ENCODE peak calls at places on chromosomes 13 and 19, in ten cellular contexts. One of them, this sample, is unnamed.

GRCh38 chr13:23723463-23723862 is 153.3 kb downstream of the TNFRSF19 start:
- DNase-seq in uterus: no peak
- DNase-seq in HCT116: no peak
- DNase-seq in A549: no peak
- DNase-seq in body of pancreas: no peak
- DNase-seq in right lobe of liver: no peak
- DNase-seq in heart left ventricle: no peak
- DNase-seq in tibial nerve: no peak
- DNase-seq in Peyer's patch: no peak
- DNase-seq in stomach: no peak
- DNase-seq in this sample: peak; percentile 27

GRCh38 chr19:18589380-18590272 is 1.0 kb downstream of the REX1BD start:
- DNase-seq in heart left ventricle: peak; percentile 56
- DNase-seq in A549: peak; percentile 51
- DNase-seq in right lobe of liver: peak; percentile 83
- DNase-seq in Peyer's patch: peak; percentile 53
- DNase-seq in uterus: peak; percentile 68
- DNase-seq in HCT116: peak; percentile 73
- DNase-seq in body of pancreas: peak; percentile 70
- DNase-seq in tibial nerve: no peak
- DNase-seq in stomach: peak; percentile 74
- DNase-seq in this sample: peak; percentile 73

GRCh38 chr13:21304256-21304655 is 127.8 kb downstream of the MRPL57 start:
- DNase-seq in A549: no peak
- DNase-seq in body of pancreas: no peak
- DNase-seq in uterus: no peak
- DNase-seq in stomach: no peak
- DNase-seq in HCT116: no peak
- DNase-seq in heart left ventricle: no peak
- DNase-seq in Peyer's patch: no peak
- DNase-seq in tibial nerve: no peak
- DNase-seq in right lobe of liver: no peak
- DNase-seq in this sample: no peak

GRCh38 chr19:2770055-2771013 is 12.7 kb downstream of the SGTA start:
- DNase-seq in A549: no peak
- DNase-seq in tibial nerve: no peak
- DNase-seq in right lobe of liver: no peak
- DNase-seq in HCT116: no peak
- DNase-seq in body of pancreas: peak; percentile 35
- DNase-seq in stomach: no peak
- DNase-seq in uterus: peak; percentile 66
- DNase-seq in Peyer's patch: no peak
- DNase-seq in heart left ventricle: peak; percentile 78
- DNase-seq in this sample: no peak

GRCh38 chr19:5113101-5113557 is 144.2 kb downstream of the KDM4B start:
- DNase-seq in right lobe of liver: no peak
- DNase-seq in uterus: no peak
- DNase-seq in Peyer's patch: no peak
- DNase-seq in heart left ventricle: no peak
- DNase-seq in stomach: no peak
- DNase-seq in tibial nerve: no peak
- DNase-seq in A549: no peak
- DNase-seq in HCT116: no peak
- DNase-seq in body of pancreas: no peak
- DNase-seq in this sample: no peak

GRCh38 chr13:40597735-40598365 is 68.6 kb downstream of the FOXO1 start:
- DNase-seq in HCT116: no peak
- DNase-seq in stomach: peak; percentile 45
- DNase-seq in uterus: no peak
- DNase-seq in Peyer's patch: no peak
- DNase-seq in heart left ventricle: no peak
- DNase-seq in right lobe of liver: no peak
- DNase-seq in body of pancreas: peak; percentile 42
- DNase-seq in tibial nerve: no peak
- DNase-seq in A549: no peak
- DNase-seq in this sample: peak; percentile 67

GRCh38 chr19:38843175-38843758 is 6.5 kb downstream of the HNRNPL start:
- DNase-seq in body of pancreas: no peak
- DNase-seq in uterus: no peak
- DNase-seq in tibial nerve: no peak
- DNase-seq in HCT116: no peak
- DNase-seq in A549: peak; percentile 8
- DNase-seq in right lobe of liver: peak; percentile 49
- DNase-seq in Peyer's patch: no peak
- DNase-seq in stomach: no peak
- DNase-seq in heart left ventricle: no peak
- DNase-seq in this sample: no peak

GRCh38 chr19:1501200-1501595 is 10.2 kb downstream of the REEP6 start:
- DNase-seq in right lobe of liver: peak; percentile 85
- DNase-seq in stomach: no peak
- DNase-seq in heart left ventricle: no peak
- DNase-seq in Peyer's patch: no peak
- DNase-seq in body of pancreas: peak; percentile 61
- DNase-seq in HCT116: no peak
- DNase-seq in tibial nerve: no peak
- DNase-seq in A549: no peak
- DNase-seq in uterus: no peak
- DNase-seq in this sample: no peak

GRCh38 chr19:50896591-50897190 is 14.5 kb downstream of the KLK4 start:
- DNase-seq in HCT116: peak; percentile 60
- DNase-seq in body of pancreas: peak; percentile 75
- DNase-seq in tibial nerve: no peak
- DNase-seq in right lobe of liver: no peak
- DNase-seq in uterus: no peak
- DNase-seq in Peyer's patch: peak; percentile 90
- DNase-seq in heart left ventricle: no peak
- DNase-seq in A549: no peak
- DNase-seq in stomach: no peak
- DNase-seq in this sample: peak; percentile 98

GRCh38 chr19:50893047-50893737 is 18.0 kb downstream of the KLK4 start:
- DNase-seq in HCT116: peak; percentile 33
- DNase-seq in A549: no peak
- DNase-seq in stomach: no peak
- DNase-seq in Peyer's patch: no peak
- DNase-seq in uterus: no peak
- DNase-seq in body of pancreas: no peak
- DNase-seq in heart left ventricle: no peak
- DNase-seq in tibial nerve: no peak
- DNase-seq in right lobe of liver: no peak
- DNase-seq in this sample: no peak

GRCh38 chr19:50897191-50897607 is 14.0 kb downstream of the KLK4 start:
- DNase-seq in Peyer's patch: no peak
- DNase-seq in HCT116: no peak
- DNase-seq in body of pancreas: no peak
- DNase-seq in stomach: no peak
- DNase-seq in uterus: no peak
- DNase-seq in heart left ventricle: no peak
- DNase-seq in tibial nerve: no peak
- DNase-seq in A549: no peak
- DNase-seq in right lobe of liver: no peak
- DNase-seq in this sample: no peak

GRCh38 chr19:50897612-50898011 is 13.6 kb downstream of the KLK4 start:
- DNase-seq in uterus: no peak
- DNase-seq in tibial nerve: no peak
- DNase-seq in heart left ventricle: no peak
- DNase-seq in right lobe of liver: no peak
- DNase-seq in A549: no peak
- DNase-seq in stomach: no peak
- DNase-seq in Peyer's patch: no peak
- DNase-seq in HCT116: no peak
- DNase-seq in body of pancreas: no peak
- DNase-seq in this sample: no peak

DNA sequence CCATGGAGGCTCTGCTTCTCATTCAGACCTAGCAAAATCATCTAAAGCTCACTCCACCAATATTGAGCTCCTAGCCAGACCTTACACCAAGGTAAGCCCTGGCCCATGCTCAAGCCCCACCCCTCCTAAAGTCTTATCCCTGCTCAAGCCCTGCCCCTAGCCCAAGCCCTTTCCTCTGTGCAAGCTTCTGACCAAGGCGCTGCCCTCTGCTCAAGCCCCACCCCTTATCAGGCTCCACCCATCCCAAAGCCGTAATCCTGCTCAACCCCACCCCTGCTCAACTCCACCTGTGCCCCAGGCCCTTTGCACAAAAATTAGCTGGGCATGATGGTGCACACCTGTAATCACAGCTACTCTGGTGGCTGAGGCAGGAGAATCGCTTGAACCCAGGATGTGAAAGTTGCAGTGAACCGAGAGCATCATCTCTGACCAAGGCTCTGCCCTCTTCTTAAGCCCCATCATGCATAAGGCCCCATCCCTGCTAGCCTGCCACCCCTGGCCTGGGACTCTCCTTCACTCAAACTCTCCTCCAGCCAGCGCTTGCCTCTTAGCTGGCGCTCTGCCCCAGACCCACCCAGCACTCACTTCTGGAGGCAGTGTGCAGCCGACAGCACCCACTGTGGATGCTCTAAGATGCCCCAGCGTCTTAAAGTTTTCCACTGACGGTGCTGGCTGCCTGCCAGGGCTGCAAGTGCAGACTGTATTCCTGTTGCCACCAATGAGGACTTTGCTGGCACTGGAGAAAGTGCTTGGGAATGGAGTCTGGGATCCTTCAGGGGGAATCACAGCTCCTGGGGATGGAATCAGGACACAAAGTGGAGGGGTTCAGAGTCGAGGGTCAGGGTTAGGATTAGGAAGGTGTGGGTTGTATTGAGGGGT is 16.5 kb downstream of the KLK4 start:
- DNase-seq in uterus: no peak
- DNase-seq in A549: no peak
- DNase-seq in stomach: no peak
- DNase-seq in right lobe of liver: no peak
- DNase-seq in Peyer's patch: no peak
- DNase-seq in heart left ventricle: no peak
- DNase-seq in body of pancreas: no peak
- DNase-seq in HCT116: no peak
- DNase-seq in tibial nerve: no peak
- DNase-seq in this sample: peak; percentile 84
- H3K27ac ChIP-seq in uterus: no peak overlapping the region
- H3K27ac ChIP-seq in A549: no peak overlapping the region
- H3K27ac ChIP-seq in stomach: no peak overlapping the region
- H3K27ac ChIP-seq in right lobe of liver: no peak overlapping the region
- H3K27ac ChIP-seq in Peyer's patch: no peak overlapping the region
- H3K27ac ChIP-seq in heart left ventricle: no peak overlapping the region
- H3K27ac ChIP-seq in body of pancreas: no peak overlapping the region
- H3K27ac ChIP-seq in HCT116: no peak overlapping the region
- H3K27ac ChIP-seq in tibial nerve: no peak overlapping the region
- H3K27ac ChIP-seq in this sample: peak overlapping the region; percentile 86

GRCh38 chr13:47069133-47069532 is 172.3 kb upstream of the HTR2A start:
- DNase-seq in right lobe of liver: no peak
- DNase-seq in uterus: no peak
- DNase-seq in A549: no peak
- DNase-seq in body of pancreas: no peak
- DNase-seq in tibial nerve: no peak
- DNase-seq in stomach: no peak
- DNase-seq in HCT116: no peak
- DNase-seq in heart left ventricle: no peak
- DNase-seq in Peyer's patch: no peak
- DNase-seq in this sample: no peak

GRCh38 chr13:47067296-47067695 is 170.4 kb upstream of the HTR2A start:
- DNase-seq in HCT116: no peak
- DNase-seq in tibial nerve: no peak
- DNase-seq in stomach: no peak
- DNase-seq in Peyer's patch: no peak
- DNase-seq in A549: no peak
- DNase-seq in heart left ventricle: no peak
- DNase-seq in right lobe of liver: no peak
- DNase-seq in uterus: no peak
- DNase-seq in body of pancreas: no peak
- DNase-seq in this sample: no peak

GRCh38 chr13:47066261-47066660 is 169.4 kb upstream of the HTR2A start:
- DNase-seq in tibial nerve: no peak
- DNase-seq in heart left ventricle: no peak
- DNase-seq in right lobe of liver: no peak
- DNase-seq in HCT116: no peak
- DNase-seq in stomach: no peak
- DNase-seq in Peyer's patch: no peak
- DNase-seq in body of pancreas: no peak
- DNase-seq in A549: no peak
- DNase-seq in uterus: no peak
- DNase-seq in this sample: no peak

GRCh38 chr13:47064381-47064780 is 167.5 kb upstream of the HTR2A start:
- DNase-seq in body of pancreas: no peak
- DNase-seq in HCT116: no peak
- DNase-seq in heart left ventricle: no peak
- DNase-seq in uterus: no peak
- DNase-seq in right lobe of liver: no peak
- DNase-seq in Peyer's patch: no peak
- DNase-seq in tibial nerve: no peak
- DNase-seq in stomach: no peak
- DNase-seq in A549: no peak
- DNase-seq in this sample: no peak
- H3K4me3 ChIP-seq in body of pancreas: no peak overlapping the region
- H3K4me3 ChIP-seq in HCT116: no peak overlapping the region
- H3K4me3 ChIP-seq in heart left ventricle: no peak overlapping the region
- H3K4me3 ChIP-seq in uterus: no peak overlapping the region
- H3K4me3 ChIP-seq in right lobe of liver: no peak overlapping the region
- H3K4me3 ChIP-seq in Peyer's patch: no peak overlapping the region
- H3K4me3 ChIP-seq in tibial nerve: no peak overlapping the region
- H3K4me3 ChIP-seq in stomach: no peak overlapping the region
- H3K4me3 ChIP-seq in A549: no peak overlapping the region
- H3K4me3 ChIP-seq in this sample: no peak overlapping the region

GRCh38 chr19:41395355-41395754 is 1.8 kb downstream of the EXOSC5 start:
- DNase-seq in uterus: no peak
- DNase-seq in tibial nerve: no peak
- DNase-seq in Peyer's patch: no peak
- DNase-seq in HCT116: no peak
- DNase-seq in right lobe of liver: no peak
- DNase-seq in body of pancreas: no peak
- DNase-seq in heart left ventricle: no peak
- DNase-seq in stomach: no peak
- DNase-seq in A549: no peak
- DNase-seq in this sample: no peak

GRCh38 chr19:41398042-41398403 is 405 bp downstream of the BCKDHA start:
- DNase-seq in stomach: no peak
- DNase-seq in body of pancreas: no peak
- DNase-seq in heart left ventricle: no peak
- DNase-seq in Peyer's patch: no peak
- DNase-seq in A549: no peak
- DNase-seq in right lobe of liver: no peak
- DNase-seq in tibial nerve: no peak
- DNase-seq in HCT116: no peak
- DNase-seq in uterus: no peak
- DNase-seq in this sample: no peak

GRCh38 chr19:41398603-41399002 is 985 bp downstream of the BCKDHA start:
- DNase-seq in heart left ventricle: no peak
- DNase-seq in tibial nerve: no peak
- DNase-seq in stomach: no peak
- DNase-seq in HCT116: no peak
- DNase-seq in Peyer's patch: no peak
- DNase-seq in body of pancreas: no peak
- DNase-seq in uterus: no peak
- DNase-seq in A549: no peak
- DNase-seq in right lobe of liver: no peak
- DNase-seq in this sample: no peak

GRCh38 chr19:41399091-41399490 is 1.5 kb downstream of the BCKDHA start:
- DNase-seq in A549: no peak
- DNase-seq in body of pancreas: no peak
- DNase-seq in stomach: no peak
- DNase-seq in right lobe of liver: no peak
- DNase-seq in heart left ventricle: no peak
- DNase-seq in HCT116: no peak
- DNase-seq in tibial nerve: no peak
- DNase-seq in Peyer's patch: no peak
- DNase-seq in uterus: no peak
- DNase-seq in this sample: no peak

DNA sequence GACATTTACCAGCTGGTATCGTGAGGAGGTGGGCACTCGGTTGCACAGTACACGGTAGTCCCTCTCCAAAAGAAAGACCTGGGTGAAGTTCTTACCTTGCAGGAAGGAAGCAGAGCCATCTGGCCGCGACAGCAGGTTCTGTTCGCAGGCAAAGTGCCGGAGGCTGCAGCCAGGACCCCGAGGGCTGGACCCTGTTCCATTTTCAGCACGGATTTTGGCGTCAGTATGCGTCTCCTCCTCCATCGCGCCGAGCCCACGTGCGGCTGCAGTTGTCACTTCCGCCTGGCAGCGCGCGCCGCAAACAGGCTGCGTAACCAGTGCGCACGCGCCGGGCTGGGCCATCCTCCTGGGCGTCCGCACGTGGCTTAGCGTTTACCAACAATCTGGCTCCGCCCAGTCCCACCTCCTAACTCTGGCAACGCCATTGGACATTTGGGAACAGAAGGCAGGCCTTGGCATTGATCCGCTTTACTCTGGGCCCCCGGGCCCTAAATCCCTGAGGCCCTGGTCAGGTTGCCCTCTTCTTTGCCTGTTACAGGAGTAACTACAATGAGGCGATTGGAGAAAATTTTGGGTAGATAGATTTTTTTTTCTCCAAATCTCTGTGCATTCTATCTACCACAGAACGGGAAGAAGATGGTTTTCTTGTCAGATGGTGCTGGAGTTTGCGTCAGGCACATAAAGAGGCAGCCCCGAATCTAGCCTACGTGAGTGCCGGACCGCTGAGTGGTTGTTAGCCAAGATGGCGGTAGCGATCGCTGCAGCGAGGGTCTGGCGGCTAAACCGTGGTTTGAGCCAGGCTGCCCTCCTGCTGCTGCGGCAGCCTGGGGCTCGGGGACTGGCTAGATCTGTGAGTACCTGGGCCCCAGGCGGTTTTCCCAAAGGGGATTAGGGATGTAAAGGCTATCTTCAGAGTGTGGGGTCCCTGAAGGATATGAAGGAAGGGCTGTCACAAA is at the start of the genes BCKDHA and EXOSC5:
- DNase-seq in right lobe of liver: peak; percentile 99
- DNase-seq in body of pancreas: peak; percentile 100
- DNase-seq in A549: peak; percentile 100
- DNase-seq in tibial nerve: peak; percentile 99
- DNase-seq in HCT116: peak; percentile 100
- DNase-seq in heart left ventricle: peak; percentile 99
- DNase-seq in uterus: peak; percentile 99
- DNase-seq in Peyer's patch: peak; percentile 98
- DNase-seq in stomach: peak; percentile 100
- DNase-seq in this sample: peak; percentile 100
- TF ChIP-seq POLR2A in right lobe of liver: no peak
- TF ChIP-seq POLR2A in body of pancreas: no peak
- TF ChIP-seq POLR2A in A549: peak; percentile 87
- TF ChIP-seq POLR2A in tibial nerve: no peak
- TF ChIP-seq POLR2A in HCT116: no peak
- TF ChIP-seq POLR2A in heart left ventricle: no peak
- TF ChIP-seq POLR2A in uterus: peak; percentile 15
- TF ChIP-seq POLR2A in Peyer's patch: peak; percentile 62
- TF ChIP-seq POLR2A in stomach: no peak
- TF ChIP-seq POLR2A in this sample: no peak

GRCh38 chr13:50742353-50742752 is 101.1 kb downstream of the DLEU7 start:
- DNase-seq in heart left ventricle: no peak
- DNase-seq in A549: no peak
- DNase-seq in stomach: no peak
- DNase-seq in uterus: no peak
- DNase-seq in body of pancreas: no peak
- DNase-seq in HCT116: no peak
- DNase-seq in Peyer's patch: no peak
- DNase-seq in tibial nerve: no peak
- DNase-seq in right lobe of liver: no peak
- DNase-seq in this sample: no peak

GRCh38 chr13:50740052-50740741 is 103.3 kb downstream of the DLEU7 start:
- DNase-seq in heart left ventricle: no peak
- DNase-seq in Peyer's patch: no peak
- DNase-seq in HCT116: no peak
- DNase-seq in stomach: no peak
- DNase-seq in uterus: no peak
- DNase-seq in tibial nerve: no peak
- DNase-seq in right lobe of liver: no peak
- DNase-seq in body of pancreas: no peak
- DNase-seq in A549: no peak
- DNase-seq in this sample: no peak

GRCh38 chr13:50744261-50744660 is 99.2 kb downstream of the DLEU7 start:
- DNase-seq in HCT116: no peak
- DNase-seq in right lobe of liver: no peak
- DNase-seq in body of pancreas: no peak
- DNase-seq in Peyer's patch: no peak
- DNase-seq in uterus: no peak
- DNase-seq in tibial nerve: no peak
- DNase-seq in heart left ventricle: no peak
- DNase-seq in A549: no peak
- DNase-seq in stomach: no peak
- DNase-seq in this sample: no peak

GRCh38 chr13:50747939-50748338 is 95.6 kb downstream of the DLEU7 start:
- DNase-seq in HCT116: no peak
- DNase-seq in A549: no peak
- DNase-seq in tibial nerve: no peak
- DNase-seq in Peyer's patch: no peak
- DNase-seq in body of pancreas: no peak
- DNase-seq in heart left ventricle: no peak
- DNase-seq in uterus: no peak
- DNase-seq in right lobe of liver: no peak
- DNase-seq in stomach: no peak
- DNase-seq in this sample: no peak

DNA sequence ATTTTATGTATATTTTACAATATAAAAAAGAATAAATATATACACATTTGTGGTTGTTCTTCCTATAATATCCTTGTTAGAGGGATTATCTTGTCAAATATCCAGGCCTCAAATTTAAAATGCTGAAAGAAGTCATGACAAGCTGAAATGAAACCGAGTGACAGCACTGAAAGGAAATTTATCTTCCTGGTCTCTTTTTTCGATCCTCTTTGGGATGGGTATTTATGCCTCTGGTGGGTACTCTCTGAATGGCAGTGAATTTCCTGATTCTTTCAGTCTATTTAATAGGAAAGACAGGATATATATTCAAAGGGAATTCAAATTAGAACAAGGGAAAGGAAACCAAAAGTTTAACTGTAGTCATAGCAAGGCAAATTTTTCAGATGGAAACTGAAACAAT is 98.0 kb downstream of the DLEU7 start:
- DNase-seq in heart left ventricle: no peak
- DNase-seq in tibial nerve: no peak
- DNase-seq in right lobe of liver: no peak
- DNase-seq in HCT116: no peak
- DNase-seq in A549: peak; percentile 4
- DNase-seq in Peyer's patch: no peak
- DNase-seq in stomach: no peak
- DNase-seq in uterus: no peak
- DNase-seq in body of pancreas: no peak
- DNase-seq in this sample: no peak
- H3K27ac ChIP-seq in heart left ventricle: no peak overlapping the region
- H3K27ac ChIP-seq in tibial nerve: peak overlapping the region; percentile 2
- H3K27ac ChIP-seq in right lobe of liver: no peak overlapping the region
- H3K27ac ChIP-seq in HCT116: no peak overlapping the region
- H3K27ac ChIP-seq in A549: no peak overlapping the region
- H3K27ac ChIP-seq in Peyer's patch: no peak overlapping the region
- H3K27ac ChIP-seq in stomach: no peak overlapping the region
- H3K27ac ChIP-seq in uterus: no peak overlapping the region
- H3K27ac ChIP-seq in body of pancreas: no peak overlapping the region
- H3K27ac ChIP-seq in this sample: no peak overlapping the region

This sample was measured in thyroid gland.